ENCODE peak calls at places on chromosomes 5 and 9, in six cellular contexts. One of them, this sample, is unnamed.
A peak's percentile ranks its signal among the peaks of the same experiment; 100 is the strongest.

GRCh38 chr5:88888799-88889164 is 5.8 kb upstream of the MEF2C start:
- DNase-seq in IMR-90: no peak
- DNase-seq in NCI-H1436: no peak
- DNase-seq in mesenteric fat pad: no peak
- DNase-seq in neuronal stem cell: no peak
- DNase-seq in ecto neural progenitor cell: no peak
- DNase-seq in this sample: no peak

GRCh38 chr5:154850255-154851062 is at the start of gene FAXDC2:
- DNase-seq in IMR-90: peak; percentile 88
- DNase-seq in NCI-H1436: no peak
- DNase-seq in mesenteric fat pad: no peak
- DNase-seq in neuronal stem cell: peak; percentile 49
- DNase-seq in ecto neural progenitor cell: peak; percentile 80
- DNase-seq in this sample: no peak

GRCh38 chr5:74357827-74358226 is 282.7 kb downstream of the ENC1 start:
- DNase-seq in IMR-90: peak; percentile 19
- DNase-seq in NCI-H1436: no peak
- DNase-seq in mesenteric fat pad: no peak
- DNase-seq in neuronal stem cell: no peak
- DNase-seq in ecto neural progenitor cell: peak; percentile 21
- DNase-seq in this sample: no peak

GRCh38 chr5:154863291-154864080 is 5.1 kb downstream of the CNOT8 start:
- DNase-seq in IMR-90: no peak
- DNase-seq in NCI-H1436: no peak
- DNase-seq in mesenteric fat pad: no peak
- DNase-seq in neuronal stem cell: no peak
- DNase-seq in ecto neural progenitor cell: no peak
- DNase-seq in this sample: no peak

GRCh38 chr9:35478871-35479270 is 11.0 kb upstream of the RUSC2 start:
- DNase-seq in IMR-90: no peak
- DNase-seq in NCI-H1436: no peak
- DNase-seq in mesenteric fat pad: no peak
- DNase-seq in neuronal stem cell: no peak
- DNase-seq in ecto neural progenitor cell: no peak
- DNase-seq in this sample: no peak

GRCh38 chr9:126151671-126152050 is 175.0 kb upstream of the MVB12B start:
- DNase-seq in IMR-90: no peak
- DNase-seq in NCI-H1436: peak; percentile 65
- DNase-seq in mesenteric fat pad: peak; percentile 72
- DNase-seq in neuronal stem cell: no peak
- DNase-seq in ecto neural progenitor cell: no peak
- DNase-seq in this sample: no peak

GRCh38 chr9:75803130-75803529 is 87.3 kb upstream of the PCSK5 start:
- DNase-seq in IMR-90: no peak
- DNase-seq in NCI-H1436: no peak
- DNase-seq in mesenteric fat pad: no peak
- DNase-seq in neuronal stem cell: no peak
- DNase-seq in ecto neural progenitor cell: no peak
- DNase-seq in this sample: peak; percentile 57

GRCh38 chr9:88532320-88532719 is 2.7 kb upstream of the NXNL2 start:
- DNase-seq in IMR-90: peak; percentile 46
- DNase-seq in NCI-H1436: peak; percentile 41
- DNase-seq in mesenteric fat pad: no peak
- DNase-seq in neuronal stem cell: peak; percentile 32
- DNase-seq in ecto neural progenitor cell: peak; percentile 79
- DNase-seq in this sample: peak; percentile 26

GRCh38 chr5:88398316-88398715 is 129.7 kb upstream of the TMEM161B start:
- DNase-seq in IMR-90: no peak
- DNase-seq in NCI-H1436: no peak
- DNase-seq in mesenteric fat pad: no peak
- DNase-seq in neuronal stem cell: no peak
- DNase-seq in ecto neural progenitor cell: no peak
- DNase-seq in this sample: no peak

GRCh38 chr9:109035684-109036423 is 22.6 kb upstream of the CTNNAL1 start:
- DNase-seq in IMR-90: peak; percentile 85
- DNase-seq in NCI-H1436: no peak
- DNase-seq in mesenteric fat pad: no peak
- DNase-seq in neuronal stem cell: no peak
- DNase-seq in ecto neural progenitor cell: no peak
- DNase-seq in this sample: peak; percentile 83

GRCh38 chr5:17833336-17833735 is 199.1 kb downstream of the TAF11L14 start:
- DNase-seq in IMR-90: peak; percentile 8
- DNase-seq in NCI-H1436: no peak
- DNase-seq in mesenteric fat pad: no peak
- DNase-seq in neuronal stem cell: no peak
- DNase-seq in ecto neural progenitor cell: no peak
- DNase-seq in this sample: no peak

GRCh38 chr9:131263701-131264100 is 12.6 kb downstream of the FAM78A start:
- DNase-seq in IMR-90: no peak
- DNase-seq in NCI-H1436: no peak
- DNase-seq in mesenteric fat pad: no peak
- DNase-seq in neuronal stem cell: no peak
- DNase-seq in ecto neural progenitor cell: no peak
- DNase-seq in this sample: no peak

GRCh38 chr5:179326176-179326997 is 18.9 kb downstream of the ADAMTS2 start:
- DNase-seq in IMR-90: peak; percentile 58
- DNase-seq in NCI-H1436: no peak
- DNase-seq in mesenteric fat pad: no peak
- DNase-seq in neuronal stem cell: no peak
- DNase-seq in ecto neural progenitor cell: peak; percentile 68
- DNase-seq in this sample: no peak

GRCh38 chr5:148179234-148179824 is 11.0 kb downstream of the SPINK14 start:
- DNase-seq in IMR-90: peak; percentile 63
- DNase-seq in NCI-H1436: peak; percentile 73
- DNase-seq in mesenteric fat pad: no peak
- DNase-seq in neuronal stem cell: peak; percentile 26
- DNase-seq in ecto neural progenitor cell: no peak
- DNase-seq in this sample: peak; percentile 16

GRCh38 chr9:35909687-35910612 is 660 bp downstream of the SPAAR start:
- DNase-seq in IMR-90: no peak
- DNase-seq in NCI-H1436: no peak
- DNase-seq in mesenteric fat pad: no peak
- DNase-seq in neuronal stem cell: no peak
- DNase-seq in ecto neural progenitor cell: no peak
- DNase-seq in this sample: no peak

GRCh38 chr5:146365618-146366017 is 27.0 kb downstream of the POU4F3 start:
- DNase-seq in IMR-90: no peak
- DNase-seq in NCI-H1436: no peak
- DNase-seq in mesenteric fat pad: no peak
- DNase-seq in neuronal stem cell: no peak
- DNase-seq in ecto neural progenitor cell: no peak
- DNase-seq in this sample: no peak

GRCh38 chr5:143437666-143438273 is 34.3 kb upstream of the NR3C1 start:
- DNase-seq in IMR-90: no peak
- DNase-seq in NCI-H1436: no peak
- DNase-seq in mesenteric fat pad: no peak
- DNase-seq in neuronal stem cell: no peak
- DNase-seq in ecto neural progenitor cell: no peak
- DNase-seq in this sample: no peak

GRCh38 chr5:126415789-126416188 is 7.4 kb upstream of the GRAMD2B start:
- DNase-seq in IMR-90: no peak
- DNase-seq in NCI-H1436: no peak
- DNase-seq in mesenteric fat pad: no peak
- DNase-seq in neuronal stem cell: no peak
- DNase-seq in ecto neural progenitor cell: no peak
- DNase-seq in this sample: no peak

GRCh38 chr9:136857166-136857565 is 5.0 kb downstream of the MAMDC4 start:
- DNase-seq in IMR-90: no peak
- DNase-seq in NCI-H1436: no peak
- DNase-seq in mesenteric fat pad: no peak
- DNase-seq in neuronal stem cell: no peak
- DNase-seq in ecto neural progenitor cell: no peak
- DNase-seq in this sample: no peak

GRCh38 chr5:135034186-135034962 is at the start of gene PITX1:
- DNase-seq in IMR-90: peak; percentile 69
- DNase-seq in NCI-H1436: peak; percentile 56
- DNase-seq in mesenteric fat pad: no peak
- DNase-seq in neuronal stem cell: peak; percentile 64
- DNase-seq in ecto neural progenitor cell: peak; percentile 73
- DNase-seq in this sample: no peak

GRCh38 chr5:168916852-168917251 is 337.7 kb upstream of the PANK3 start:
- DNase-seq in IMR-90: no peak
- DNase-seq in NCI-H1436: no peak
- DNase-seq in mesenteric fat pad: no peak
- DNase-seq in neuronal stem cell: no peak
- DNase-seq in ecto neural progenitor cell: no peak
- DNase-seq in this sample: peak; percentile 25

GRCh38 chr5:140569197-140569596 is 4.6 kb downstream of the SLC35A4 start:
- DNase-seq in IMR-90: no peak
- DNase-seq in NCI-H1436: no peak
- DNase-seq in mesenteric fat pad: no peak
- DNase-seq in neuronal stem cell: no peak
- DNase-seq in ecto neural progenitor cell: no peak
- DNase-seq in this sample: no peak

GRCh38 chr9:113278840-113279239 is 3.4 kb downstream of the PRPF4 start:
- DNase-seq in IMR-90: no peak
- DNase-seq in NCI-H1436: no peak
- DNase-seq in mesenteric fat pad: no peak
- DNase-seq in neuronal stem cell: no peak
- DNase-seq in ecto neural progenitor cell: no peak
- DNase-seq in this sample: no peak

GRCh38 chr5:111143910-111144309 is 51.8 kb downstream of the WDR36 start:
- DNase-seq in IMR-90: peak; percentile 73
- DNase-seq in NCI-H1436: no peak
- DNase-seq in mesenteric fat pad: no peak
- DNase-seq in neuronal stem cell: no peak
- DNase-seq in ecto neural progenitor cell: no peak
- DNase-seq in this sample: no peak

GRCh38 chr5:54637654-54638053 is 120.1 kb downstream of the SNX18 start:
- DNase-seq in IMR-90: peak; percentile 48
- DNase-seq in NCI-H1436: no peak
- DNase-seq in mesenteric fat pad: no peak
- DNase-seq in neuronal stem cell: no peak
- DNase-seq in ecto neural progenitor cell: no peak
- DNase-seq in this sample: no peak

GRCh38 chr5:97297063-97297715 is 114.1 kb upstream of the RIOK2 start:
- DNase-seq in IMR-90: peak; percentile 23
- DNase-seq in NCI-H1436: peak; percentile 7
- DNase-seq in mesenteric fat pad: no peak
- DNase-seq in neuronal stem cell: peak; percentile 37
- DNase-seq in ecto neural progenitor cell: peak; percentile 57
- DNase-seq in this sample: no peak

GRCh38 chr9:14652729-14653377 is 40.4 kb downstream of the ZDHHC21 start:
- DNase-seq in IMR-90: peak; percentile 24
- DNase-seq in NCI-H1436: no peak
- DNase-seq in mesenteric fat pad: no peak
- DNase-seq in neuronal stem cell: peak; percentile 14
- DNase-seq in ecto neural progenitor cell: no peak
- DNase-seq in this sample: no peak

GRCh38 chr5:138180183-138180782 is 1.4 kb downstream of the KIF20A start:
- DNase-seq in IMR-90: peak; percentile 64
- DNase-seq in NCI-H1436: peak; percentile 56
- DNase-seq in mesenteric fat pad: no peak
- DNase-seq in neuronal stem cell: peak; percentile 45
- DNase-seq in ecto neural progenitor cell: no peak
- DNase-seq in this sample: peak; percentile 31

GRCh38 chr9:33159760-33160127 is 7.4 kb downstream of the B4GALT1 start:
- DNase-seq in IMR-90: peak; percentile 92
- DNase-seq in NCI-H1436: no peak
- DNase-seq in mesenteric fat pad: no peak
- DNase-seq in neuronal stem cell: no peak
- DNase-seq in ecto neural progenitor cell: no peak
- DNase-seq in this sample: no peak

GRCh38 chr9:38417003-38417965 is 7.0 kb downstream of the IGFBPL1 start:
- DNase-seq in IMR-90: no peak
- DNase-seq in NCI-H1436: peak; percentile 8
- DNase-seq in mesenteric fat pad: no peak
- DNase-seq in neuronal stem cell: no peak
- DNase-seq in ecto neural progenitor cell: no peak
- DNase-seq in this sample: no peak